ENCODE peak calls at places on chromosomes 5 and 9, in six cellular contexts. Z, U, I, L, E and H are unnamed samples.

GRCh38 chr5:142143878-142144277 is 35.3 kb downstream of the NDFIP1 start:
- DNase-seq in Z (peak), I (peak), E (peak), U (no peak), L (no peak), H (no peak)

GRCh38 chr5:122091942-122092600 is 14.0 kb upstream of the LOX start:
- DNase-seq in E (peak), L (no peak), Z (no peak), I (peak), U (no peak), H (peak)

GRCh38 chr5:2017540-2018389 is 135.0 kb upstream of the IRX4 start:
- DNase-seq in I (peak), L (no peak), E (no peak), U (no peak), Z (peak), H (no peak)

GRCh38 chr5:84642795-84643194 is 258.1 kb upstream of the EDIL3 start:
- DNase-seq in E (no peak), U (no peak), L (no peak), I (peak), Z (no peak), H (no peak)

GRCh38 chr9:83355729-83356128 is 182.5 kb downstream of the FRMD3 start:
- DNase-seq in L (no peak), E (no peak), I (no peak), Z (no peak), U (no peak), H (peak)

GRCh38 chr5:32710335-32710858 is 724 bp upstream of the NPR3 start:
- DNase-seq in E (no peak), I (no peak), U (no peak), L (no peak), Z (peak), H (no peak)

GRCh38 chr5:6704361-6704851 is 8.8 kb upstream of the TENT4A start:
- DNase-seq in L (peak), I (peak), E (peak), Z (no peak), U (no peak), H (no peak)

GRCh38 chr9:82124090-82124489 is 135.5 kb downstream of the SPATA31D1 start:
- DNase-seq in Z (no peak), I (peak), E (no peak), U (no peak), L (no peak), H (no peak)

GRCh38 chr5:177096162-177097015 is 9.7 kb downstream of the FGFR4 start:
- DNase-seq in Z (no peak), E (no peak), I (no peak), U (no peak), L (no peak), H (no peak)